ENCODE peak calls at places on chromosome X, in five cellular contexts. E is fibroblast of pulmonary artery; C is ureter; I is activated CD4-positive, alpha-beta T cell treated with anti-CD3 and anti-CD28 coated beads, Interleukin-2, amount 10 ng/mL, durations not matched to agents 7 days and 5 days; K is left ventricle myocardium superior. H is an unnamed sample.

GRCh38 chrX:131139072-131139471 is 80.9 kb downstream of the ARHGAP36 start:
- DNase-seq in E (no peak), C (no peak), I (no peak), K (no peak), H (no peak)

GRCh38 chrX:72269671-72270251 is 7.3 kb downstream of the RPS4X start:
- DNase-seq in E (peak; percentile 64), C (no peak), I (peak; percentile 14), K (no peak), H (peak; percentile 21)

GRCh38 chrX:121036951-121037350 is 10.5 kb upstream of the GLUD2 start:
- DNase-seq in E (no peak), C (no peak), I (no peak), K (no peak), H (no peak)

GRCh38 chrX:617891-618290 is 12.7 kb upstream of the SHOX start:
- DNase-seq in E (no peak), C (peak; percentile 14), I (no peak), K (no peak), H (no peak)

GRCh38 chrX:49163555-49164419 is 1.2 kb downstream of the MAGIX start:
- DNase-seq in E (peak; percentile 85), C (peak; percentile 86), I (peak; percentile 79), K (peak; percentile 94), H (peak; percentile 72)

GRCh38 chrX:17559728-17560379 is 177.4 kb upstream of the SCML1 start:
- DNase-seq in E (peak; percentile 65), C (peak; percentile 59), I (no peak), K (no peak), H (peak; percentile 78)

GRCh38 chrX:131734621-131735020 is 190.7 kb downstream of the OR13H1 start:
- DNase-seq in E (no peak), C (peak; percentile 88), I (no peak), K (no peak), H (no peak)

GRCh38 chrX:139448996-139449395 is 81.5 kb upstream of the F9 start:
- DNase-seq in E (no peak), C (no peak), I (no peak), K (no peak), H (no peak)

GRCh38 chrX:46575991-46576392 is 2.4 kb downstream of the CHST7 start:
- DNase-seq in E (peak; percentile 72), C (no peak), I (no peak), K (peak; percentile 31), H (no peak)

GRCh38 chrX:39516399-39516798 is 581.4 kb downstream of the BCOR start:
- DNase-seq in E (no peak), C (no peak), I (no peak), K (no peak), H (no peak)

GRCh38 chrX:11908371-11908770 is 150.3 kb downstream of the MSL3 start:
- DNase-seq in E (peak; percentile 47), C (no peak), I (peak; percentile 33), K (no peak), H (no peak)

GRCh38 chrX:72271091-72271490 is 6.0 kb downstream of the RPS4X start:
- DNase-seq in E (no peak), C (no peak), I (no peak), K (no peak), H (no peak)

GRCh38 chrX:40646489-40647306 is 663 bp downstream of the CXorf38 start:
- DNase-seq in E (peak; percentile 14), C (peak; percentile 47), I (peak; percentile 31), K (peak; percentile 43), H (no peak)

GRCh38 chrX:34884693-34885277 is 57.8 kb upstream of the FAM47B start:
- DNase-seq in E (peak; percentile 82), C (no peak), I (no peak), K (no peak), H (no peak)

H was measured in NCI-H226.